ENCODE peak calls at places on chromosomes 11 and 22, in six cellular contexts. One of them, this sample, is unnamed.

GRCh38 chr11:15194671-15195415 is 80.1 kb downstream of the INSC start:
- DNase-seq in A549: no peak
- DNase-seq in transverse colon: no peak
- DNase-seq in NB4: no peak
- DNase-seq in ovary: no peak
- DNase-seq in suprapubic skin: no peak
- DNase-seq in this sample: no peak

GRCh38 chr11:65111537-65112225 is at the start of gene TM7SF2:
- DNase-seq in transverse colon: peak
- DNase-seq in A549: peak
- DNase-seq in NB4: peak
- DNase-seq in ovary: peak
- DNase-seq in suprapubic skin: peak
- DNase-seq in this sample: peak

GRCh38 chr22:43202756-43203155 is 15.8 kb upstream of the TTLL12 start:
- DNase-seq in ovary: no peak
- DNase-seq in transverse colon: no peak
- DNase-seq in suprapubic skin: no peak
- DNase-seq in NB4: no peak
- DNase-seq in A549: no peak
- DNase-seq in this sample: no peak

GRCh38 chr11:35049906-35050531 is 89.0 kb upstream of the CD44 start:
- DNase-seq in A549: no peak
- DNase-seq in suprapubic skin: no peak
- DNase-seq in ovary: no peak
- DNase-seq in transverse colon: no peak
- DNase-seq in NB4: peak
- DNase-seq in this sample: no peak

GRCh38 chr11:17471501-17471900 is 5.1 kb downstream of the ABCC8 start:
- DNase-seq in suprapubic skin: no peak
- DNase-seq in ovary: no peak
- DNase-seq in A549: no peak
- DNase-seq in NB4: peak
- DNase-seq in transverse colon: no peak
- DNase-seq in this sample: no peak

GRCh38 chr11:116148056-116148455 is 624.7 kb downstream of the BUD13 start:
- DNase-seq in suprapubic skin: no peak
- DNase-seq in transverse colon: no peak
- DNase-seq in ovary: no peak
- DNase-seq in NB4: no peak
- DNase-seq in A549: no peak
- DNase-seq in this sample: no peak

GRCh38 chr11:6968816-6969215 is 42.6 kb downstream of the ZNF215 start:
- DNase-seq in transverse colon: no peak
- DNase-seq in suprapubic skin: no peak
- DNase-seq in A549: no peak
- DNase-seq in ovary: no peak
- DNase-seq in NB4: no peak
- DNase-seq in this sample: no peak

GRCh38 chr11:101618691-101619090 is 34.9 kb upstream of the TRPC6 start:
- DNase-seq in A549: no peak
- DNase-seq in NB4: no peak
- DNase-seq in transverse colon: no peak
- DNase-seq in suprapubic skin: no peak
- DNase-seq in ovary: no peak
- DNase-seq in this sample: peak

GRCh38 chr11:2314525-2315394 is 12.9 kb downstream of the TSPAN32 start:
- DNase-seq in NB4: peak
- DNase-seq in suprapubic skin: peak
- DNase-seq in transverse colon: peak
- DNase-seq in ovary: peak
- DNase-seq in A549: no peak
- DNase-seq in this sample: peak

GRCh38 chr22:25167082-25167481 is 32.6 kb upstream of the CRYBB3 start:
- DNase-seq in ovary: no peak
- DNase-seq in A549: no peak
- DNase-seq in transverse colon: no peak
- DNase-seq in NB4: no peak
- DNase-seq in suprapubic skin: no peak
- DNase-seq in this sample: no peak

GRCh38 chr11:131998020-131998419 is 627.6 kb downstream of the NTM start:
- DNase-seq in ovary: no peak
- DNase-seq in NB4: no peak
- DNase-seq in transverse colon: peak
- DNase-seq in A549: no peak
- DNase-seq in suprapubic skin: no peak
- DNase-seq in this sample: no peak

GRCh38 chr11:33933607-33934006 is 41.7 kb upstream of the LMO2 start:
- DNase-seq in NB4: no peak
- DNase-seq in A549: no peak
- DNase-seq in ovary: no peak
- DNase-seq in transverse colon: no peak
- DNase-seq in suprapubic skin: no peak
- DNase-seq in this sample: no peak

GRCh38 chr11:35305670-35306382 is 113.5 kb downstream of the SLC1A2 start:
- DNase-seq in A549: peak
- DNase-seq in suprapubic skin: no peak
- DNase-seq in ovary: no peak
- DNase-seq in NB4: peak
- DNase-seq in transverse colon: peak
- DNase-seq in this sample: no peak

GRCh38 chr22:22681221-22681739 is 36.9 kb downstream of the GGTLC2 start:
- DNase-seq in NB4: no peak
- DNase-seq in transverse colon: no peak
- DNase-seq in ovary: no peak
- DNase-seq in suprapubic skin: no peak
- DNase-seq in A549: no peak
- DNase-seq in this sample: no peak

GRCh38 chr11:126282361-126282741 is 542 bp upstream of the TIRAP start:
- DNase-seq in suprapubic skin: no peak
- DNase-seq in NB4: no peak
- DNase-seq in transverse colon: peak
- DNase-seq in A549: no peak
- DNase-seq in ovary: peak
- DNase-seq in this sample: no peak

GRCh38 chr11:116055064-116055463 is 550.8 kb upstream of the CADM1 start:
- DNase-seq in suprapubic skin: no peak
- DNase-seq in NB4: no peak
- DNase-seq in ovary: no peak
- DNase-seq in A549: no peak
- DNase-seq in transverse colon: no peak
- DNase-seq in this sample: no peak

GRCh38 chr11:65501005-65501529 is 2.2 kb downstream of the MALAT1 start:
- DNase-seq in NB4: no peak
- DNase-seq in transverse colon: no peak
- DNase-seq in A549: no peak
- DNase-seq in suprapubic skin: no peak
- DNase-seq in ovary: no peak
- DNase-seq in this sample: no peak

GRCh38 chr11:97938789-97939188 is 1082.0 kb upstream of the CNTN5 start:
- DNase-seq in A549: no peak
- DNase-seq in suprapubic skin: no peak
- DNase-seq in NB4: no peak
- DNase-seq in ovary: no peak
- DNase-seq in transverse colon: no peak
- DNase-seq in this sample: peak

GRCh38 chr11:63763506-63764200 is 4.9 kb downstream of the ZFTA start:
- DNase-seq in suprapubic skin: no peak
- DNase-seq in ovary: peak
- DNase-seq in transverse colon: peak
- DNase-seq in A549: no peak
- DNase-seq in NB4: no peak
- DNase-seq in this sample: no peak

GRCh38 chr22:37147186-37147990 is 2.3 kb downstream of the IL2RB start:
- DNase-seq in transverse colon: no peak
- DNase-seq in NB4: no peak
- DNase-seq in ovary: no peak
- DNase-seq in A549: no peak
- DNase-seq in suprapubic skin: no peak
- DNase-seq in this sample: no peak
- H3K4me3 ChIP-seq in transverse colon: no peak
- H3K4me3 ChIP-seq in NB4: no peak
- H3K4me3 ChIP-seq in ovary: no peak
- H3K4me3 ChIP-seq in A549: no peak
- H3K4me3 ChIP-seq in suprapubic skin: no peak
- H3K4me3 ChIP-seq in this sample: no peak

GRCh38 chr11:14125529-14125928 is 163.0 kb downstream of the SPON1 start:
- DNase-seq in transverse colon: no peak
- DNase-seq in suprapubic skin: no peak
- DNase-seq in NB4: no peak
- DNase-seq in A549: no peak
- DNase-seq in ovary: no peak
- DNase-seq in this sample: no peak

GRCh38 chr11:14124886-14125285 is 162.4 kb downstream of the SPON1 start:
- DNase-seq in ovary: no peak
- DNase-seq in suprapubic skin: no peak
- DNase-seq in transverse colon: no peak
- DNase-seq in NB4: no peak
- DNase-seq in A549: no peak
- DNase-seq in this sample: no peak

GRCh38 chr11:14132312-14132711 is 169.8 kb downstream of the SPON1 start:
- DNase-seq in ovary: no peak
- DNase-seq in A549: no peak
- DNase-seq in transverse colon: peak
- DNase-seq in suprapubic skin: no peak
- DNase-seq in NB4: no peak
- DNase-seq in this sample: peak

GRCh38 chr11:14124345-14124744 is 161.8 kb downstream of the SPON1 start:
- DNase-seq in suprapubic skin: no peak
- DNase-seq in NB4: no peak
- DNase-seq in transverse colon: no peak
- DNase-seq in A549: no peak
- DNase-seq in ovary: no peak
- DNase-seq in this sample: no peak

DNA sequence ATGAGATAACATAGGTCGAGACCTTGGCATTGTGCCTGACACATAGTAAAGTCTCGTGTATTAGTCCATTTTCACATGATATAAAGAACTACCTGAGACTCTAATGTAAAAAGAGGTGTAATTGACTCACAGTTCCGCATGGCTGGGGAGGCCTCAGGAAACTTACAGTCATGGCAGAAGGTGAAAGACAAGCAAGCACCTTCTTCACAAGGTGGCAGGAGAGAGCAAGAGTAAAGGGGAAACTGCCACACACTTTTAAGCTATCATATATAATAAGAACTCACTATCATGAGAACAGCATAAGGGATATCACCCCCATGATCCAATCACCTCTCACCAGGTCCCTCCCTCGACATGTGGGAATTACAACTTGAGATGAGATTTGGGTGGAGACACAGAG is 165.2 kb downstream of the SPON1 start:
- DNase-seq in NB4: no peak
- DNase-seq in ovary: no peak
- DNase-seq in transverse colon: no peak
- DNase-seq in suprapubic skin: no peak
- DNase-seq in A549: no peak
- DNase-seq in this sample: no peak
- TF ChIP-seq CTCF in NB4: no peak
- TF ChIP-seq CTCF in ovary: no peak
- TF ChIP-seq CTCF in transverse colon: no peak
- TF ChIP-seq CTCF in suprapubic skin: no peak
- TF ChIP-seq CTCF in A549: no peak
- TF ChIP-seq CTCF in this sample: peak

GRCh38 chr11:3836903-3837302 is 3.9 kb downstream of the RHOG start:
- DNase-seq in transverse colon: peak
- DNase-seq in suprapubic skin: no peak
- DNase-seq in ovary: no peak
- DNase-seq in A549: no peak
- DNase-seq in NB4: peak
- DNase-seq in this sample: no peak
- H3K4me3 ChIP-seq in transverse colon: no peak
- H3K4me3 ChIP-seq in suprapubic skin: peak
- H3K4me3 ChIP-seq in ovary: no peak
- H3K4me3 ChIP-seq in A549: no peak
- H3K4me3 ChIP-seq in NB4: peak
- H3K4me3 ChIP-seq in this sample: no peak

DNA sequence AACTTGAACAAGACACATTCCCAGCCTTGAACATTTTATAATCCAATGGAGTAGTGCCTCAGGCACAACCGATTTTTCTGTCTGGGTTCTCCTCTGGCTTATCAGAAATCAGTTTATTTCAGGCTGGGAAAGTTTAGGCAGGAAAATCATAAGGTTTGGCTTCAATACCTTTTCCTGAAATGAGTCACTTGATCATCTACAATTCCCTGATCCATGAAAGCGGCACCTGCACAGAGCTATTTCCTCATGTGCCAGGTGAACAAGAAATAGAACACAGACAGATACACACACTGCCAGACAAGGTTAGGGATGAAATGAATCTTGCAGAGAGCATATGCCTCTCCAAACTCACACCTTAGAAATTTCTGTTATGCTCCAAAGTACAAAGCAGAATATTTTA is 106.7 kb upstream of the OR9G4 start:
- DNase-seq in A549: no peak
- DNase-seq in ovary: no peak
- DNase-seq in transverse colon: peak
- DNase-seq in NB4: no peak
- DNase-seq in suprapubic skin: no peak
- DNase-seq in this sample: no peak
- TF ChIP-seq CTCF in A549: no peak
- TF ChIP-seq CTCF in ovary: no peak
- TF ChIP-seq CTCF in transverse colon: no peak
- TF ChIP-seq CTCF in NB4: no peak
- TF ChIP-seq CTCF in suprapubic skin: no peak
- TF ChIP-seq CTCF in this sample: no peak

DNA sequence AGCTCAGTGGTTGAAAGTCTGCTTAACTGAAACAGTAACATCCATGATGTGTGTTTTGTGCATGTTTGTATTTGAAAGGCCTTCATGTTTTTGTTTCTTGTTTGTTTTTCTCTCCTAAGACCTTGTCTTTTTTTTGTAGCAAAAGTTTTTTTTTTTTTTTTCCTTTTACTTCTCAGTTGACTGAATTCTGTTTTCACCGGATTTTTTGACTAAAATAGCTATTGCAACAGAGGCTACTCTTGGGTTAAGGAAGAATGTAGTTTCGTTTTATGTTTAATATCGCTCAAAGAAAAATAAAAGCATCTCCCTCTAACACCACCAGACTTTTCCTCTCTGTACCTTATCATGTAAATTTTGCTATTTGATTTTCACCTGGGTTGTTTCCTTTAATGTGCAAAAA is 15.1 kb downstream of the APOL6 start:
- DNase-seq in A549: no peak
- DNase-seq in suprapubic skin: no peak
- DNase-seq in ovary: no peak
- DNase-seq in transverse colon: no peak
- DNase-seq in NB4: no peak
- DNase-seq in this sample: no peak
- H3K4me3 ChIP-seq in A549: no peak
- H3K4me3 ChIP-seq in suprapubic skin: peak
- H3K4me3 ChIP-seq in ovary: peak
- H3K4me3 ChIP-seq in transverse colon: no peak
- H3K4me3 ChIP-seq in NB4: no peak
- H3K4me3 ChIP-seq in this sample: no peak

GRCh38 chr11:46392421-46393230 is 1.1 kb upstream of the CHRM4 start:
- DNase-seq in suprapubic skin: peak
- DNase-seq in A549: peak
- DNase-seq in NB4: peak
- DNase-seq in transverse colon: peak
- DNase-seq in ovary: peak
- DNase-seq in this sample: no peak
- TF ChIP-seq CTCF in suprapubic skin: no peak
- TF ChIP-seq CTCF in A549: no peak
- TF ChIP-seq CTCF in NB4: no peak
- TF ChIP-seq CTCF in transverse colon: no peak
- TF ChIP-seq CTCF in ovary: no peak
- TF ChIP-seq CTCF in this sample: no peak